ENCODE peak calls at places on chromosomes 1 and 21, in ten cellular contexts. I is stimulated activated CD8-positive, alpha-beta memory T cell treated with anti-CD3 and anti-CD28 coated beads, Interleukin-4, amount 100 ng/mL, for 48 hours; R is activated naive CD8-positive, alpha-beta T cell treated with anti-CD3 and anti-CD28 coated beads, Interleukin-2, amount 10 ng/mL, durations not matched to agents 7 days and 5 days; A is renal cortical epithelial cell; L is HCEC 1CT; F is tibial artery; P is cardiac muscle cell; S is iPS-NIHi11; G is activated CD4-positive, alpha-beta T cell treated with anti-CD3 and anti-CD28 coated beads for 36 hours; Y is NCI-H2171 treated with DMSO at 0.1 percent for 48 hours. Z is an unnamed sample.

GRCh38 chr21:44370027-44370735 is 16.8 kb downstream of the TRPM2 start:
- DNase-seq in I (no peak), R (peak), A (peak), L (peak), F (no peak), P (peak), S (peak), G (no peak), Y (peak), Z (no peak)

GRCh38 chr1:159248311-159248710 is 43.6 kb downstream of the ACKR1 start:
- DNase-seq in I (no peak), R (no peak), A (no peak), L (no peak), F (no peak), P (no peak), S (no peak), G (no peak), Y (no peak), Z (no peak)

GRCh38 chr1:174960362-174960761 is 39.4 kb upstream of the CACYBP start:
- DNase-seq in I (no peak), R (no peak), A (no peak), L (no peak), F (no peak), P (no peak), S (no peak), G (no peak), Y (no peak), Z (no peak)

GRCh38 chr1:198175418-198176170 is 18.8 kb downstream of the NEK7 start:
- DNase-seq in I (no peak), R (no peak), A (peak), L (peak), F (no peak), P (no peak), S (no peak), G (no peak), Y (no peak), Z (no peak)

GRCh38 chr1:1665815-1666251 is 7.0 kb upstream of the CDK11B start:
- DNase-seq in I (peak), R (no peak), A (no peak), L (no peak), F (no peak), P (peak), S (peak), G (peak), Y (no peak), Z (no peak)

GRCh38 chr1:64745181-64745985 is 508 bp downstream of the RAVER2 start:
- DNase-seq in I (no peak), R (no peak), A (no peak), L (no peak), F (peak), P (peak), S (peak), G (peak), Y (peak), Z (no peak)

GRCh38 chr1:65208577-65208976 is 60.6 kb downstream of the AK4 start:
- DNase-seq in I (no peak), R (no peak), A (no peak), L (no peak), F (no peak), P (no peak), S (no peak), G (no peak), Y (no peak), Z (no peak)

GRCh38 chr1:195971589-195971988 is 636.7 kb downstream of the KCNT2 start:
- DNase-seq in I (no peak), R (no peak), A (no peak), L (no peak), F (no peak), P (no peak), S (no peak), G (no peak), Y (no peak), Z (no peak)

GRCh38 chr1:40939320-40940059 is 40.0 kb upstream of the CTPS1 start:
- DNase-seq in I (no peak), R (no peak), A (peak), L (peak), F (peak), P (peak), S (no peak), G (no peak), Y (peak), Z (no peak)